ENCODE peak calls at places on chromosomes 11 and 22, in four cellular contexts. Z is hippocampal formation, Q is NCI-H1105, R is MM.1S. C is an unnamed sample.

GRCh38 chr11:65314501-65315203 is at the start of gene CDC42EP2:
- DNase-seq in R (peak; percentile 77), Z (peak; percentile 89), Q (peak; percentile 36), C (peak; percentile 89)

GRCh38 chr22:42697542-42698013 is 23.1 kb downstream of the A4GALT start:
- DNase-seq in Q (no peak), Z (no peak), R (no peak), C (no peak)

GRCh38 chr11:848988-849824 is 6.6 kb downstream of the TSPAN4 start:
- DNase-seq in Z (no peak), R (peak; percentile 28), Q (peak; percentile 79), C (no peak)

GRCh38 chr11:16184588-16184987 is 171.8 kb downstream of the SOX6 start:
- DNase-seq in R (no peak), Q (no peak), Z (no peak), C (no peak)

GRCh38 chr22:42404266-42404665 is 27.9 kb downstream of the NFAM1 start:
- DNase-seq in Q (no peak), R (no peak), Z (no peak), C (no peak)

GRCh38 chr11:35590412-35590811 is 27.8 kb upstream of the FJX1 start:
- DNase-seq in R (no peak), Z (no peak), Q (no peak), C (no peak)

GRCh38 chr11:11660351-11660750 is 38.5 kb upstream of the GALNT18 start:
- DNase-seq in Z (no peak), Q (no peak), R (no peak), C (no peak)

GRCh38 chr11:69062169-69062855 is 13.6 kb downstream of the TPCN2 start:
- DNase-seq in Q (no peak), Z (no peak), R (no peak), C (peak; percentile 68)

GRCh38 chr11:130213143-130213978 is 53.8 kb downstream of the ST14 start:
- DNase-seq in Z (peak; percentile 48), Q (peak; percentile 78), R (peak; percentile 47), C (peak; percentile 95)

GRCh38 chr11:16261836-16262644 is 94.3 kb downstream of the SOX6 start:
- DNase-seq in Z (no peak), Q (no peak), R (no peak), C (no peak)

GRCh38 chr11:63567044-63567840 is 4.1 kb upstream of the PLAAT2 start:
- DNase-seq in Z (no peak), R (peak; percentile 73), Q (no peak), C (no peak)

GRCh38 chr11:78588517-78588916 is 13.9 kb upstream of the NARS2 start:
- DNase-seq in Z (no peak), Q (no peak), R (no peak), C (no peak)

GRCh38 chr11:88320149-88320559 is 17.4 kb downstream of the CTSC start:
- DNase-seq in Z (no peak), R (no peak), Q (no peak), C (no peak)

GRCh38 chr11:3162410-3163240 is 2.5 kb downstream of the OSBPL5 start:
- DNase-seq in R (no peak), Q (no peak), Z (peak; percentile 64), C (peak; percentile 25)

GRCh38 chr11:117232911-117233409 is 489 bp downstream of the RNF214 start:
- DNase-seq in Z (no peak), Q (no peak), R (no peak), C (no peak)

GRCh38 chr11:85414175-85414574 is 213.0 kb downstream of the DLG2 start:
- DNase-seq in R (no peak), Q (no peak), Z (no peak), C (no peak)

GRCh38 chr11:59728913-59729312 is 15.3 kb upstream of the OR10V1 start:
- DNase-seq in Z (no peak), Q (no peak), R (no peak), C (peak; percentile 46)

GRCh38 chr22:26438006-26438405 is 8.9 kb downstream of the ASPHD2 start:
- DNase-seq in R (no peak), Q (no peak), Z (no peak), C (no peak)

GRCh38 chr11:3824714-3825472 is 15.9 kb downstream of the RHOG start:
- DNase-seq in Q (peak; percentile 3), Z (peak; percentile 35), R (peak; percentile 62), C (peak; percentile 67)